ENCODE peak calls at places on chromosomes 5 and 9, in six cellular contexts. One of them, this sample, is unnamed.

GRCh38 chr5:157026789-157027424 is 32.0 kb downstream of the HAVCR1 start:
- DNase-seq in lower leg skin: no peak
- DNase-seq in ovary: no peak
- DNase-seq in GM12891: no peak
- DNase-seq in tibial nerve: no peak
- DNase-seq in uterus: no peak
- DNase-seq in this sample: no peak

GRCh38 chr9:134355158-134355557 is 28.9 kb downstream of the RXRA start:
- DNase-seq in lower leg skin: no peak
- DNase-seq in ovary: no peak
- DNase-seq in GM12891: no peak
- DNase-seq in tibial nerve: no peak
- DNase-seq in uterus: no peak
- DNase-seq in this sample: no peak

GRCh38 chr5:158802941-158803341 is 296.8 kb downstream of the EBF1 start:
- DNase-seq in lower leg skin: no peak
- DNase-seq in ovary: no peak
- DNase-seq in GM12891: no peak
- DNase-seq in tibial nerve: no peak
- DNase-seq in uterus: no peak
- DNase-seq in this sample: no peak

GRCh38 chr9:1707291-1707690 is 307.9 kb upstream of the SMARCA2 start:
- DNase-seq in lower leg skin: no peak
- DNase-seq in ovary: no peak
- DNase-seq in GM12891: no peak
- DNase-seq in tibial nerve: no peak
- DNase-seq in uterus: no peak
- DNase-seq in this sample: no peak

GRCh38 chr5:83368317-83368716 is 103.2 kb upstream of the VCAN start:
- DNase-seq in lower leg skin: no peak
- DNase-seq in ovary: no peak
- DNase-seq in GM12891: no peak
- DNase-seq in tibial nerve: no peak
- DNase-seq in uterus: no peak
- DNase-seq in this sample: peak

GRCh38 chr9:92657296-92658094 is 12.4 kb downstream of the IPPK start:
- DNase-seq in lower leg skin: no peak
- DNase-seq in ovary: no peak
- DNase-seq in GM12891: no peak
- DNase-seq in tibial nerve: no peak
- DNase-seq in uterus: no peak
- DNase-seq in this sample: no peak

GRCh38 chr5:58462623-58463230 is 2.8 kb upstream of the PLK2 start:
- DNase-seq in lower leg skin: no peak
- DNase-seq in ovary: no peak
- DNase-seq in GM12891: no peak
- DNase-seq in tibial nerve: peak
- DNase-seq in uterus: peak
- DNase-seq in this sample: no peak

GRCh38 chr9:14932246-14932645 is 22.0 kb upstream of the FREM1 start:
- DNase-seq in lower leg skin: no peak
- DNase-seq in ovary: no peak
- DNase-seq in GM12891: no peak
- DNase-seq in tibial nerve: no peak
- DNase-seq in uterus: no peak
- DNase-seq in this sample: no peak

GRCh38 chr5:1246711-1247431 is 21.7 kb downstream of the SLC6A18 start:
- DNase-seq in lower leg skin: no peak
- DNase-seq in ovary: peak
- DNase-seq in GM12891: no peak
- DNase-seq in tibial nerve: no peak
- DNase-seq in uterus: no peak
- DNase-seq in this sample: no peak

GRCh38 chr5:103128202-103128601 is 8.1 kb downstream of the PPIP5K2 start:
- DNase-seq in lower leg skin: no peak
- DNase-seq in ovary: no peak
- DNase-seq in GM12891: no peak
- DNase-seq in tibial nerve: no peak
- DNase-seq in uterus: no peak
- DNase-seq in this sample: no peak

DNA sequence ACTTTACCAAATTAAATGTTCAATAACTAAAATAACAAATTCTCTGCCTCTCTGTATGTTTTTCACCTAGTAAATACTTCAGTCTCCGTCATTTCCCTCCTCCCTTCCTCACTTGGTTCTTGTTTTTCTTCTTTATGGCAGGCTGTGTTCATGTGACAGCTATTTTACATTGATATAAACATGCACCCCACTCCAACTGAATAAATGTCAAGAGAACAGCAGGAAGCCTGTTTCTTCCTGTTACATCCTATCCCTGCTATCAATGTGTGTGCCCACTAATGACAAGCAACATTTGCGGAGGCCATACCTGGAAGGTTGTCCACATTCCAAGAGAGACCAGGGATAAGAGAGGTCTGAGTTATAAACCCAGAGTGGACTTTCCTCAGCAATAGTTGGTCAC is 145.2 kb upstream of the MAST4 start:
- DNase-seq in lower leg skin: no peak
- DNase-seq in ovary: no peak
- DNase-seq in GM12891: no peak
- DNase-seq in tibial nerve: no peak
- DNase-seq in uterus: no peak
- DNase-seq in this sample: no peak
- TF ChIP-seq POLR2A in lower leg skin: no peak
- TF ChIP-seq POLR2A in ovary: no peak
- TF ChIP-seq POLR2A in GM12891: no peak
- TF ChIP-seq POLR2A in tibial nerve: no peak
- TF ChIP-seq POLR2A in uterus: no peak
- TF ChIP-seq POLR2A in this sample: no peak

GRCh38 chr5:138334867-138335447 is 3.1 kb upstream of the FAM53C start:
- DNase-seq in lower leg skin: no peak
- DNase-seq in ovary: no peak
- DNase-seq in GM12891: no peak
- DNase-seq in tibial nerve: no peak
- DNase-seq in uterus: no peak
- DNase-seq in this sample: peak

GRCh38 chr5:138330813-138331448 is 673 bp downstream of the CDC25C start:
- DNase-seq in lower leg skin: no peak
- DNase-seq in ovary: no peak
- DNase-seq in GM12891: no peak
- DNase-seq in tibial nerve: no peak
- DNase-seq in uterus: no peak
- DNase-seq in this sample: no peak

GRCh38 chr5:138336952-138337684 is 948 bp upstream of the FAM53C start:
- DNase-seq in lower leg skin: peak
- DNase-seq in ovary: peak
- DNase-seq in GM12891: no peak
- DNase-seq in tibial nerve: peak
- DNase-seq in uterus: peak
- DNase-seq in this sample: peak

GRCh38 chr5:138331449-138332368 is at the start of gene CDC25C:
- DNase-seq in lower leg skin: peak
- DNase-seq in ovary: peak
- DNase-seq in GM12891: peak
- DNase-seq in tibial nerve: peak
- DNase-seq in uterus: peak
- DNase-seq in this sample: peak
- TF ChIP-seq POLR2A in lower leg skin: no peak
- TF ChIP-seq POLR2A in ovary: no peak
- TF ChIP-seq POLR2A in GM12891: peak
- TF ChIP-seq POLR2A in tibial nerve: no peak
- TF ChIP-seq POLR2A in uterus: no peak
- TF ChIP-seq POLR2A in this sample: peak

GRCh38 chr5:140174472-140175366 is at the start of gene CYSTM1:
- DNase-seq in lower leg skin: peak
- DNase-seq in ovary: peak
- DNase-seq in GM12891: peak
- DNase-seq in tibial nerve: peak
- DNase-seq in uterus: peak
- DNase-seq in this sample: peak
- TF ChIP-seq POLR2A in lower leg skin: peak
- TF ChIP-seq POLR2A in ovary: peak
- TF ChIP-seq POLR2A in GM12891: peak
- TF ChIP-seq POLR2A in tibial nerve: peak
- TF ChIP-seq POLR2A in uterus: peak
- TF ChIP-seq POLR2A in this sample: peak

DNA sequence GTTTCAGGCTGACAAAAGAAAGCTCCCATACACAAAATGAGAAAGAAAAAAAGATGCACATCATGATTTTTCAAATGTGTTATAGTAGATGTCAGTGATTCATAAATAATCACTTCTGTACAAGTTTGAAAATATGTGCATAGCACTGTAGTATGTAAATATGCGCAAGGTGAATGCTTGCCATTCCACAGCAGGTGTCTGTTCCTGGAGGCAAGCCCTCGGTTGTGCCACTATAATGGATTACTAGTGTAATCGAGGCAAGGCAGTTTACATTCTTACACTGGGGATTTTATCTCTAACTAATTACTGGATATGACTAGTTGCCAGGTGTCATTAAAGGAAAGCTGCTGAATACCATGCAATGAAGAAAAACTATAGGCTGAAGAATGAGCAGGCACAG is 93.6 kb downstream of the ARHGEF28 start:
- DNase-seq in lower leg skin: no peak
- DNase-seq in ovary: no peak
- DNase-seq in GM12891: no peak
- DNase-seq in tibial nerve: no peak
- DNase-seq in uterus: no peak
- DNase-seq in this sample: no peak
- TF ChIP-seq POLR2A in lower leg skin: no peak
- TF ChIP-seq POLR2A in ovary: no peak
- TF ChIP-seq POLR2A in GM12891: no peak
- TF ChIP-seq POLR2A in tibial nerve: no peak
- TF ChIP-seq POLR2A in uterus: no peak
- TF ChIP-seq POLR2A in this sample: no peak